ENCODE peak calls at places on chromosomes 6 and 20, in ten cellular contexts. I, D, W, J, V, R, X, P, C and B are unnamed samples.

GRCh38 chr6:144248470-144249301 is 36.4 kb upstream of the UTRN start:
- DNase-seq in I (no peak), D (no peak), W (no peak), J (no peak), V (no peak), R (no peak), X (no peak), P (no peak), C (no peak), B (no peak)

GRCh38 chr20:45611054-45611453 is 18.5 kb upstream of the WFDC10A start:
- DNase-seq in I (peak; percentile 93), D (peak; percentile 49), W (no peak), J (no peak), V (no peak), R (no peak), X (peak; percentile 92), P (no peak), C (no peak), B (peak; percentile 51)

GRCh38 chr20:10476319-10476724 is 41.2 kb downstream of the SLX4IP start:
- DNase-seq in I (peak; percentile 18), D (no peak), W (no peak), J (no peak), V (no peak), R (no peak), X (no peak), P (peak; percentile 80), C (peak; percentile 57), B (no peak)

GRCh38 chr6:33983721-33984465 is 162.0 kb downstream of the GRM4 start:
- DNase-seq in I (no peak), D (no peak), W (no peak), J (no peak), V (peak; percentile 32), R (no peak), X (no peak), P (peak; percentile 40), C (no peak), B (no peak)

GRCh38 chr6:90284236-90284744 is 12.4 kb downstream of the BACH2 start:
- DNase-seq in I (peak; percentile 88), D (no peak), W (no peak), J (no peak), V (no peak), R (no peak), X (peak; percentile 92), P (no peak), C (no peak), B (peak; percentile 96)

GRCh38 chr6:143949962-143950361 is 58.1 kb downstream of the PLAGL1 start:
- DNase-seq in I (no peak), D (no peak), W (no peak), J (no peak), V (no peak), R (no peak), X (no peak), P (no peak), C (no peak), B (no peak)

GRCh38 chr6:112920994-112921393 is 573.9 kb downstream of the RFPL4B start:
- DNase-seq in I (no peak), D (no peak), W (no peak), J (no peak), V (no peak), R (no peak), X (no peak), P (no peak), C (no peak), B (no peak)

GRCh38 chr6:14147891-14148290 is 30.3 kb downstream of the CD83 start:
- DNase-seq in I (peak; percentile 1), D (no peak), W (no peak), J (no peak), V (no peak), R (no peak), X (no peak), P (no peak), C (no peak), B (peak; percentile 44)

GRCh38 chr20:53598140-53599038 is 4.8 kb upstream of the ZNF217 start:
- DNase-seq in I (peak; percentile 46), D (no peak), W (peak; percentile 53), J (no peak), V (no peak), R (no peak), X (no peak), P (no peak), C (no peak), B (no peak)

GRCh38 chr20:47493175-47493953 is 8.3 kb upstream of the NCOA3 start:
- DNase-seq in I (peak; percentile 84), D (peak; percentile 61), W (peak; percentile 91), J (peak; percentile 36), V (peak; percentile 94), R (no peak), X (peak; percentile 89), P (peak; percentile 63), C (no peak), B (peak; percentile 79)

GRCh38 chr6:112237644-112238043 is 16.7 kb downstream of the LAMA4 start:
- DNase-seq in I (peak; percentile 47), D (no peak), W (peak; percentile 78), J (no peak), V (no peak), R (no peak), X (no peak), P (no peak), C (no peak), B (peak; percentile 89)

GRCh38 chr6:138500867-138501446 is 1.7 kb upstream of the NHSL1 start:
- DNase-seq in I (no peak), D (no peak), W (no peak), J (no peak), V (no peak), R (no peak), X (no peak), P (no peak), C (no peak), B (peak; percentile 45)

GRCh38 chr6:40810176-40810575 is 223.0 kb upstream of the LRFN2 start:
- DNase-seq in I (peak; percentile 54), D (no peak), W (no peak), J (no peak), V (no peak), R (peak; percentile 30), X (peak; percentile 26), P (no peak), C (no peak), B (no peak)

GRCh38 chr6:24064106-24064505 is 61.9 kb upstream of the NRSN1 start:
- DNase-seq in I (no peak), D (no peak), W (no peak), J (no peak), V (no peak), R (no peak), X (no peak), P (no peak), C (no peak), B (peak; percentile 35)

GRCh38 chr6:148736779-148737412 is 9.9 kb upstream of the UST start:
- DNase-seq in I (peak; percentile 35), D (no peak), W (no peak), J (no peak), V (no peak), R (no peak), X (no peak), P (no peak), C (no peak), B (peak; percentile 66)

GRCh38 chr6:156875062-156875461 is 97.9 kb downstream of the ARID1B start:
- DNase-seq in I (no peak), D (no peak), W (no peak), J (no peak), V (no peak), R (no peak), X (no peak), P (no peak), C (no peak), B (no peak)

GRCh38 chr20:63320041-63320511 is 27.1 kb downstream of the COL20A1 start:
- DNase-seq in I (no peak), D (no peak), W (no peak), J (no peak), V (peak; percentile 67), R (no peak), X (no peak), P (peak; percentile 40), C (no peak), B (no peak)

GRCh38 chr20:47389867-47390347 is 33.4 kb upstream of the ZMYND8 start:
- DNase-seq in I (peak; percentile 97), D (no peak), W (no peak), J (no peak), V (no peak), R (no peak), X (peak; percentile 78), P (peak; percentile 66), C (peak; percentile 71), B (peak; percentile 88)

GRCh38 chr6:109019911-109020310 is 74.7 kb downstream of the SESN1 start:
- DNase-seq in I (no peak), D (no peak), W (no peak), J (no peak), V (no peak), R (no peak), X (no peak), P (no peak), C (no peak), B (no peak)

GRCh38 chr6:28743271-28743789 is 180.5 kb downstream of the TRIM27 start:
- DNase-seq in I (no peak), D (no peak), W (no peak), J (no peak), V (no peak), R (no peak), X (no peak), P (no peak), C (no peak), B (no peak)

GRCh38 chr6:43702522-43703440 is 15.2 kb upstream of the MRPS18A start:
- DNase-seq in I (peak; percentile 91), D (no peak), W (peak; percentile 98), J (no peak), V (peak; percentile 95), R (peak; percentile 99), X (peak; percentile 97), P (peak; percentile 92), C (peak; percentile 47), B (peak; percentile 94)

GRCh38 chr6:56536536-56536935 is 106.2 kb downstream of the DST start:
- DNase-seq in I (no peak), D (no peak), W (no peak), J (no peak), V (no peak), R (no peak), X (no peak), P (no peak), C (no peak), B (no peak)

GRCh38 chr6:14804444-14805210 is 441.2 kb upstream of the JARID2 start:
- DNase-seq in I (peak; percentile 20), D (no peak), W (peak; percentile 83), J (no peak), V (peak; percentile 87), R (no peak), X (no peak), P (no peak), C (no peak), B (peak; percentile 84)